ENCODE peak calls at places on chromosomes 13 and 19, in seven cellular contexts. A, S, R, B, M, U and O are unnamed samples.

GRCh38 chr19:46958542-46958941 is 61.1 kb upstream of the NPAS1 start:
- DNase-seq in A (peak), S (no peak), B (no peak), M (no peak), R (no peak), U (peak), O (no peak)

GRCh38 chr13:28313579-28313978 is 175.2 kb downstream of the PAN3 start:
- DNase-seq in B (no peak), M (no peak), A (no peak), R (no peak), U (peak), S (no peak), O (no peak)

GRCh38 chr13:73939071-73939380 is 195.2 kb downstream of the KLF12 start:
- DNase-seq in S (no peak), B (no peak), M (no peak), R (no peak), A (no peak), U (no peak), O (no peak)

GRCh38 chr19:35065574-35065973 is 24.1 kb downstream of the HPN start:
- DNase-seq in M (no peak), A (no peak), S (no peak), U (no peak), B (no peak), R (no peak), O (no peak)

GRCh38 chr19:47074621-47075020 is 26.2 kb upstream of the TMEM160 start:
- DNase-seq in R (no peak), S (no peak), U (no peak), A (no peak), B (no peak), M (no peak), O (no peak)

GRCh38 chr19:58228584-58229254 is at the start of gene ZNF544:
- DNase-seq in R (peak), U (peak), M (peak), A (peak), S (peak), B (peak), O (peak)

GRCh38 chr13:101654916-101655315 is 202.4 kb downstream of the ITGBL1 start:
- DNase-seq in R (no peak), U (peak), A (no peak), S (no peak), M (no peak), B (no peak), O (no peak)

GRCh38 chr19:19775891-19776205 is 42.9 kb upstream of the ZNF14 start:
- DNase-seq in S (no peak), A (no peak), B (no peak), R (no peak), M (no peak), U (no peak), O (no peak)

GRCh38 chr19:46839752-46840151 is 10.9 kb downstream of the AP2S1 start:
- DNase-seq in U (peak), M (no peak), R (no peak), B (no peak), S (no peak), A (no peak), O (no peak)

GRCh38 chr13:28337196-28338045 is 157.5 kb downstream of the FLT1 start:
- DNase-seq in S (no peak), B (peak), A (peak), M (no peak), R (no peak), U (peak), O (no peak)

GRCh38 chr13:110232146-110232545 is 74.8 kb downstream of the COL4A1 start:
- DNase-seq in B (no peak), A (no peak), S (no peak), R (no peak), M (no peak), U (no peak), O (no peak)

GRCh38 chr13:102724923-102725322 is 30.1 kb upstream of the METTL21C start:
- DNase-seq in B (peak), R (no peak), U (peak), S (no peak), A (no peak), M (no peak), O (no peak)

GRCh38 chr19:22140356-22140755 is 56.4 kb downstream of the ZNF676 start:
- DNase-seq in S (no peak), B (no peak), M (no peak), A (no peak), U (no peak), R (no peak), O (no peak)

GRCh38 chr19:11382898-11383705 is 1.0 kb downstream of the EPOR start:
- DNase-seq in B (no peak), S (peak), M (no peak), U (no peak), R (peak), A (no peak), O (peak)

GRCh38 chr13:51760592-51760991 is 43.4 kb downstream of the DHRS12 start:
- DNase-seq in M (no peak), A (peak), R (no peak), B (no peak), S (no peak), U (no peak), O (no peak)

GRCh38 chr19:10036601-10037071 is 23.4 kb downstream of the RDH8 start:
- DNase-seq in A (no peak), R (no peak), M (no peak), S (no peak), B (no peak), U (peak), O (no peak)

GRCh38 chr13:33280923-33281322 is 4.6 kb downstream of the STARD13 start:
- DNase-seq in R (no peak), S (no peak), A (no peak), M (no peak), U (no peak), B (no peak), O (no peak)

GRCh38 chr13:94858856-94859811 is 146.8 kb upstream of the SOX21 start:
- DNase-seq in M (no peak), B (no peak), A (no peak), S (no peak), U (peak), R (no peak), O (no peak)

GRCh38 chr19:47663435-47663910 is 49.7 kb upstream of the EHD2 start:
- DNase-seq in A (peak), B (peak), M (no peak), S (no peak), U (peak), R (no peak), O (no peak)

GRCh38 chr13:49545661-49546060 is 39.7 kb downstream of the RCBTB1 start:
- DNase-seq in U (no peak), R (no peak), S (no peak), B (no peak), A (no peak), M (no peak), O (no peak)

GRCh38 chr19:49210108-49210900 is 52.7 kb downstream of the TRPM4 start:
- DNase-seq in M (no peak), S (no peak), U (no peak), R (no peak), B (no peak), A (no peak), O (peak)

GRCh38 chr19:52248256-52248655 is 21.1 kb upstream of the ZNF766 start:
- DNase-seq in S (peak), B (peak), M (peak), U (peak), R (peak), A (no peak), O (no peak)

GRCh38 chr13:50081106-50081898 is 66.1 kb downstream of the KCNRG start:
- DNase-seq in A (no peak), R (peak), S (peak), U (no peak), B (no peak), M (peak), O (peak)

GRCh38 chr19:4971424-4971793 is 2.5 kb downstream of the KDM4B start:
- DNase-seq in M (no peak), S (no peak), U (no peak), B (no peak), R (peak), A (no peak), O (no peak)

GRCh38 chr19:17830567-17831418 is 9.5 kb upstream of the INSL3 start:
- DNase-seq in B (no peak), R (peak), A (peak), M (peak), U (peak), S (peak), O (peak)

GRCh38 chr19:2288743-2289713 is 7.1 kb upstream of the PEAK3 start:
- DNase-seq in R (no peak), M (no peak), B (no peak), U (no peak), A (no peak), S (no peak), O (no peak)

GRCh38 chr19:16456652-16457194 is 15.0 kb downstream of the EPS15L1 start:
- DNase-seq in U (no peak), B (no peak), A (no peak), S (no peak), M (no peak), R (no peak), O (no peak)

GRCh38 chr19:1140673-1141072 is 33.4 kb downstream of the SBNO2 start:
- DNase-seq in A (no peak), R (no peak), S (no peak), B (no peak), M (no peak), U (no peak), O (no peak)

GRCh38 chr13:94978516-94978915 is 266.2 kb upstream of the SOX21 start:
- DNase-seq in R (no peak), B (no peak), M (no peak), A (peak), S (no peak), U (no peak), O (no peak)

GRCh38 chr19:34150558-34150957 is 21.7 kb upstream of the LSM14A start:
- DNase-seq in A (no peak), R (no peak), B (no peak), S (no peak), M (no peak), U (no peak), O (no peak)

GRCh38 chr19:18898081-18898532 is 2.1 kb upstream of the CERS1 start:
- DNase-seq in A (no peak), R (no peak), S (no peak), U (no peak), B (no peak), M (no peak), O (no peak)

GRCh38 chr19:42465827-42466280 is 23.1 kb upstream of the CXCL17 start:
- DNase-seq in S (no peak), R (no peak), U (no peak), A (no peak), B (no peak), M (no peak), O (no peak)

GRCh38 chr13:25608181-25608580 is 236.4 kb downstream of the ATP8A2 start:
- DNase-seq in M (no peak), A (no peak), R (no peak), S (no peak), U (no peak), B (no peak), O (no peak)

GRCh38 chr13:76758257-76758656 is 127.9 kb downstream of the KCTD12 start:
- DNase-seq in M (no peak), R (no peak), S (no peak), U (no peak), A (no peak), B (no peak), O (no peak)

GRCh38 chr19:35522745-35523327 is 5.3 kb downstream of the SBSN start:
- DNase-seq in B (no peak), S (no peak), R (no peak), U (no peak), M (no peak), A (no peak), O (no peak)

GRCh38 chr13:86142080-86142479 is 342.9 kb upstream of the SLITRK6 start:
- DNase-seq in M (no peak), R (no peak), U (no peak), S (no peak), B (no peak), A (no peak), O (no peak)

GRCh38 chr19:14722127-14722526 is 32.3 kb downstream of the ZNF333 start:
- DNase-seq in S (no peak), R (no peak), U (no peak), B (no peak), A (no peak), M (no peak), O (no peak)